ENCODE peak calls at places on chromosomes 6 and 20, in four cellular contexts. L is neural progenitor cell, Z is H9, S is IMR-90. Q is an unnamed sample.
A peak's percentile ranks its signal among the peaks of the same experiment; 100 is the strongest.

GRCh38 chr6:46932526-46932925 is 10.8 kb upstream of the ADGRF5 start:
- DNase-seq in S (no peak), L (no peak), Z (no peak), Q (no peak)

GRCh38 chr6:77151241-77151640 is 312.1 kb downstream of the HTR1B start:
- DNase-seq in Z (no peak), S (no peak), L (no peak), Q (no peak)

GRCh38 chr20:37989601-37990001 is 43.7 kb downstream of the TTI1 start:
- DNase-seq in L (no peak), Z (no peak), S (no peak), Q (no peak)

GRCh38 chr6:141077355-141078333 is 1055.1 kb upstream of the GJE1 start:
- DNase-seq in L (peak; percentile 55), Z (peak; percentile 74), S (no peak), Q (peak; percentile 85)

GRCh38 chr6:139443226-139444112 is 69.0 kb upstream of the CITED2 start:
- DNase-seq in Z (no peak), L (no peak), S (peak; percentile 67), Q (no peak)

GRCh38 chr6:133341607-133342158 is 100.5 kb downstream of the EYA4 start:
- DNase-seq in Z (no peak), L (no peak), S (peak; percentile 93), Q (no peak)

GRCh38 chr6:91447086-91447485 is 860.2 kb upstream of the MAP3K7 start:
- DNase-seq in S (no peak), Z (no peak), L (no peak), Q (no peak)

GRCh38 chr20:8421981-8422380 is 289.9 kb downstream of the PLCB1 start:
- DNase-seq in Z (no peak), S (peak; percentile 51), L (no peak), Q (no peak)

GRCh38 chr6:167487706-167488664 is 163.1 kb downstream of the TTLL2 start:
- DNase-seq in L (no peak), Z (no peak), S (no peak), Q (no peak)

GRCh38 chr20:9025643-9026042 is 43.2 kb upstream of the PLCB4 start:
- DNase-seq in Z (no peak), S (peak; percentile 88), L (no peak), Q (no peak)

GRCh38 chr20:21082584-21082983 is 23.6 kb downstream of the LINC00237 start:
- DNase-seq in S (no peak), L (no peak), Z (no peak), Q (no peak)

GRCh38 chr6:128500017-128500416 is 20.4 kb downstream of the PTPRK start:
- DNase-seq in S (peak; percentile 24), L (no peak), Z (no peak), Q (no peak)

GRCh38 chr20:41566896-41567527 is 51.2 kb downstream of the CHD6 start:
- DNase-seq in Z (no peak), S (no peak), L (no peak), Q (no peak)
- H4K20me1 ChIP-seq in Z (no peaks in the 10 kb centered on the region), S (peaks cover 54% of the 10 kb centered on the region), L (peaks cover 60% of the 10 kb centered on the region), Q (no peaks in the 10 kb centered on the region)

GRCh38 chr6:21023210-21023609 is 489.0 kb downstream of the CDKAL1 start:
- DNase-seq in Z (no peak), L (no peak), S (no peak), Q (no peak)
- H3K9ac ChIP-seq in Z (no peak overlapping the region), L (no peak overlapping the region), S (no peak overlapping the region), Q (no peak overlapping the region)

DNA sequence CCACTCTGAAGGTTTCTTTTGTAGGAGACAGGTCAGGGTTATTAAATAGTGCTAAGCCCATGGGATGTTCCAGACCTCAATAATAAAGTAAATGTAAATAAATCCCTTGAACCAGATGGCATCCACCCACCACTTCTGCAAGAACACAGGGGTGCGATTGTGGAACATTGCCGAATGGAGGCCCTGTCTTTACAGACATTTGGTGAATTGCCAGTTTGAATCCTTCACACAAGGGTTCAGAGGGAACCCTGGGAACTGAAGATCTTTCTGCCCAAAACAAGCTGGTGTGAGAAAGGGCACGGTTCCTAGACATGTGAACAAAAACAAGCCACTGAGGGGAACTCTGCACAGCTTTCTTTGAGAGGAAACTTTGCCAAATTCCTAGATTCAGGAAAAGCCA is 30.2 kb upstream of the RNF8 start:
- DNase-seq in S (peak; percentile 48), L (no peak), Z (no peak), Q (no peak)
- H3K4me1 ChIP-seq in S (peaks cover 3% of the 10 kb centered on the region), L (peaks cover 5% of the 10 kb centered on the region), Z (no peaks in the 10 kb centered on the region), Q (peaks cover under 1% of the 10 kb centered on the region)

GRCh38 chr20:540391-541201 is 3.0 kb downstream of the CSNK2A1 start:
- DNase-seq in L (no peak), Z (no peak), S (no peak), Q (no peak)

GRCh38 chr20:539848-540247 is 3.7 kb downstream of the CSNK2A1 start:
- DNase-seq in S (peak; percentile 49), L (no peak), Z (no peak), Q (no peak)

GRCh38 chr20:543369-544152 is at the start of gene CSNK2A1:
- DNase-seq in Z (peak; percentile 96), L (peak; percentile 98), S (peak; percentile 94), Q (peak; percentile 93)

GRCh38 chr20:544153-544725 is 649 bp upstream of the CSNK2A1 start:
- DNase-seq in Z (no peak), L (no peak), S (no peak), Q (no peak)

DNA sequence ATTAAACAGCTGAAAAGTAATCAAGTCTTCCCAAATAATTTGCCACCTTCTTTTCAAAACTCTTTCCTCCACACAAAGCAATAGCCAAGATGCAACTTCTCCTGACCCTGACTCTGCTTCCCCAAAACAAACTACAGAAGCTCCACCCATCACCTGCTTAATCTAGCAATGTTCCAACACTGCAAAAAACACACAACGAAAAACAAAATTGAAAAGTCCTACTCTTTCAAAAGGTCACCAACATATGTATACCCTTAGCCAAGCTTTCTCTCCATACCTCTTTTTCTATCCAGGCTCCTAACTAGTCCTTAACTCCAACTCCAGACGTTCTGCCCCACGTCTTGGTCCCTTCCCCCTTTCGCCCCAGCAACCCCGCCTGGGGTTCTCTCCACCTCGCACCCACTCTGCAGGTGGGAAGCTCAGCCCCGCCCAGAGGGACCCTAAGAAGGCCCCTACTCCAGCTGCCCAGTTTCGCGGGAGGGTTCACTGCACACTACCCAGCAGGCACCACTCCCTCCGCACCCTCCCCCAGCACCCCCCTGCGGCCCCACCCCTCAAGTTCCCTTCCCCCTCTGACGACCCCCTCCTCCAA is 717 bp downstream of the CSNK2A1 start:
- DNase-seq in L (peak; percentile 39), S (no peak), Z (no peak), Q (peak; percentile 22)
- H4K20me1 ChIP-seq in L (peaks cover 52% of the 10 kb centered on the region), S (peaks cover 46% of the 10 kb centered on the region), Z (no peaks in the 10 kb centered on the region), Q (peaks cover 30% of the 10 kb centered on the region)

DNA sequence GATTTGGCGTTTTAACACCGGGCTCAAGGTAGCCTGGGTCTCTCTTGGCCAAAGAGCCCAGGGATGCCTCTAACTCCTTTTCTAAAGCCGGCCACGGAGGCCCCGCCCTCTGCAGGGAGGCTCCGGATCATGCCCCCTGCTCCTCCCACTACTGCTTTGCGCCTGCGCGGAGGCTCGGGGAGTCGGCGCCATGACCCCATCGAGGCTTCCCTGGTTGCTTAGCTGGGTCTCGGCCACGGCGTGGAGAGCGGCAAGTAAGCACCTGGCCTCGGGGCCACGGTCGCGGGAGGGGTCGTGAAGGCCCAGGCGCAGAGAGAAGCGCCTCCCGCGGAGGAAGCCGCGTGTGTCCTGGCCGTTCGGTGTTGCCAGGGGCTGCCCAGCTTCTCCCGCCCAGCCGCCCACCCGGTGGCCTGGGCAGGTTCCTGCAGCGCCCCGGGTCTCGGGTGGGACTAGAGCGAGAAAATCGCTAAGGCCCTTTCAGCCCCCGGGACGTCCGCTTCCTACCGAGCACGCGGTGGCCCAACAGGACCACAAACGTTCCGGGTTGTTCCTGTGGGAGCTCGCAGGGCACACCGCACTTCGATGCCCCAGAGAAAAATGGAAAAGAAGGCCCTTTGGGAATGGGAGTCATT is at the start of gene SDHAF4:
- DNase-seq in S (peak; percentile 76), Z (peak; percentile 94), L (peak; percentile 96), Q (peak; percentile 89)
- H3K9ac ChIP-seq in S (peak within 1 kb of the TSS; percentile 80), Z (peak within 1 kb of the TSS; percentile 93), L (peak within 1 kb of the TSS; percentile 71), Q (peak within 1 kb of the TSS; percentile 84)

GRCh38 chr20:58173930-58174707 is 54.3 kb downstream of the ANKRD60 start:
- DNase-seq in Z (no peak), L (no peak), S (no peak), Q (no peak)

GRCh38 chr20:58173091-58173490 is 55.4 kb downstream of the ANKRD60 start:
- DNase-seq in Z (no peak), L (no peak), S (no peak), Q (no peak)

GRCh38 chr20:58175836-58176235 is 52.6 kb downstream of the ANKRD60 start:
- DNase-seq in L (no peak), S (no peak), Z (no peak), Q (no peak)

GRCh38 chr20:58175425-58175824 is 53.0 kb downstream of the ANKRD60 start:
- DNase-seq in L (no peak), S (no peak), Z (no peak), Q (no peak)

DNA sequence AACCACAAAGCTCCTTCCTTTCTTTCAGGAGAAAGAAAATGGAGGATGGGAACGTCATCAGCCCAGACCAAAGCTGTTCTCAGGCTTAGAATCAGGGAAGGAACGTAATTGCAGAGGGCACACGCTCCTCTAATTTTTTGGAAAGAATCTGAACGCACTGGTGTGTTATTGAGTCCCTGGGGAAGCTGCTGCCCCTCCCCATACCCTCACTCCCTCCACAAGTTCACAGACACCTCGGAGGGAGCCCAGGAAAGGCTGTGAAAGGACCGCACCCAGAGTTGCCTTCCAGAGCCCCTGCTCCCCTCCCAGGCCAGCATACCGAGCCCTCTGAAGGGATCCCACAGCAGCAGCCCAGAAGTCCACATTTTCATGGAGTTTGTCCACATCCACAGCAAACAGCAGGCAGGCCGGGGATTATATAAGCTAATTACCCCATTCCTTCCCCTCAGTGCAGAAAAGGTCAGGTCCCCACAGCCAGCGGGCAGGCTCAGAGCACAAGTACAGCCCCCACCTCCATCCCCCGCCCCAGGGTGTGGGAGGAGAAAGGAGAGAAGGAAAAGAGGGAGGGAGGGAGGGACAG is 53.7 kb downstream of the ANKRD60 start:
- DNase-seq in L (peak; percentile 37), S (no peak), Z (no peak), Q (no peak)
- H3K4me1 ChIP-seq in L (peaks cover 9% of the 10 kb centered on the region), S (peaks cover 2% of the 10 kb centered on the region), Z (no peaks in the 10 kb centered on the region), Q (no peaks in the 10 kb centered on the region)

GRCh38 chr6:37931076-37931465 is 111.5 kb downstream of the ZFAND3 start:
- DNase-seq in Z (no peak), L (no peak), S (no peak), Q (no peak)
- H4K20me1 ChIP-seq in Z (no peaks in the 10 kb centered on the region), L (peaks cover 48% of the 10 kb centered on the region), S (peaks cover 60% of the 10 kb centered on the region), Q (no peaks in the 10 kb centered on the region)

GRCh38 chr20:50185426-50185825 is 5.2 kb upstream of the CEBPB start:
- DNase-seq in L (no peak), Z (no peak), S (no peak), Q (no peak)

GRCh38 chr20:50188287-50188688 is 2.3 kb upstream of the CEBPB start:
- DNase-seq in Z (no peak), L (no peak), S (no peak), Q (no peak)

GRCh38 chr20:50186987-50187402 is 3.6 kb upstream of the CEBPB start:
- DNase-seq in S (no peak), L (no peak), Z (no peak), Q (no peak)

GRCh38 chr20:50187403-50188051 is 3.1 kb upstream of the CEBPB start:
- DNase-seq in L (no peak), S (peak; percentile 59), Z (no peak), Q (no peak)

GRCh38 chr20:50186151-50186885 is 4.3 kb upstream of the CEBPB start:
- DNase-seq in L (peak; percentile 92), S (peak; percentile 76), Z (peak; percentile 90), Q (peak; percentile 75)
- H3K9ac ChIP-seq in L (no peak overlapping the region), S (no peak overlapping the region), Z (no peak overlapping the region), Q (no peak overlapping the region)

Q was measured in MM.1S.